ENCODE peak calls at places on chromosomes 7 and 10, in ten cellular contexts. A is MCF 10A, C is dorsolateral prefrontal cortex, J is Calu3, L is breast epithelium, H is natural killer cell, T is cardiac fibroblast, M is adrenal gland, O is AG09309, V is AG09319. K is an unnamed sample.

GRCh38 chr7:116400526-116400925 is 99.0 kb upstream of the CAV2 start:
- DNase-seq in A (no peak), O (no peak), J (no peak), L (no peak), T (no peak), V (no peak), M (no peak), H (no peak), C (no peak), K (no peak)

GRCh38 chr7:47350425-47350824 is 231.5 kb downstream of the TNS3 start:
- DNase-seq in V (no peak), A (no peak), M (no peak), L (no peak), T (no peak), C (no peak), H (no peak), O (no peak), J (no peak), K (no peak)

GRCh38 chr10:92238586-92239098 is 52.2 kb downstream of the CPEB3 start:
- DNase-seq in A (peak; percentile 92), T (peak; percentile 86), C (peak; percentile 34), H (no peak), V (no peak), J (peak; percentile 7), L (peak; percentile 62), O (peak; percentile 62), M (peak; percentile 46), K (no peak)

GRCh38 chr10:98608417-98608816 is 161.7 kb upstream of the HPS1 start:
- DNase-seq in V (no peak), T (no peak), J (no peak), L (no peak), C (no peak), O (no peak), A (no peak), H (no peak), M (peak; percentile 25), K (no peak)

GRCh38 chr10:69801094-69801433 is 642 bp upstream of the COL13A1 start:
- DNase-seq in M (no peak), A (peak; percentile 73), O (no peak), V (no peak), H (peak; percentile 57), J (peak; percentile 86), L (peak; percentile 26), C (no peak), T (peak; percentile 60), K (peak; percentile 65)

GRCh38 chr7:156031679-156032478 is 219.6 kb upstream of the SHH start:
- DNase-seq in A (no peak), J (no peak), V (no peak), L (no peak), H (no peak), T (no peak), O (no peak), M (no peak), C (no peak), K (no peak)

GRCh38 chr7:1124816-1125602 is 35.0 kb downstream of the ZFAND2A start:
- DNase-seq in L (no peak), M (no peak), V (no peak), H (no peak), A (no peak), T (peak; percentile 41), J (no peak), C (peak; percentile 52), O (no peak), K (no peak)

GRCh38 chr7:28958235-28958945 is at the start of gene TRIL:
- DNase-seq in C (peak; percentile 74), A (no peak), M (peak; percentile 56), J (no peak), L (peak; percentile 77), T (peak; percentile 45), O (no peak), V (peak; percentile 35), H (no peak), K (peak; percentile 30)

GRCh38 chr7:20323587-20323986 is 7.1 kb upstream of the ITGB8 start:
- DNase-seq in V (no peak), M (no peak), L (no peak), O (no peak), A (no peak), T (no peak), J (no peak), H (no peak), C (no peak), K (no peak)

GRCh38 chr10:79454259-79454658 is 8.8 kb upstream of the ZCCHC24 start:
- DNase-seq in M (no peak), C (no peak), V (peak; percentile 75), O (peak; percentile 84), H (no peak), J (no peak), L (no peak), T (peak; percentile 91), A (peak; percentile 96), K (no peak)

GRCh38 chr10:16518822-16519221 is 2.9 kb downstream of the C1QL3 start:
- DNase-seq in T (peak; percentile 33), A (no peak), H (no peak), L (no peak), M (no peak), O (no peak), J (no peak), C (no peak), V (no peak), K (no peak)
- TF ChIP-seq CTCF in T (peak; percentile 39), A (no peak), H (peak; percentile 8), L (no peak), M (no peak), O (no peak), J (no peak), C (peak; percentile 18), V (peak; percentile 21), K (peak; percentile 40)

DNA sequence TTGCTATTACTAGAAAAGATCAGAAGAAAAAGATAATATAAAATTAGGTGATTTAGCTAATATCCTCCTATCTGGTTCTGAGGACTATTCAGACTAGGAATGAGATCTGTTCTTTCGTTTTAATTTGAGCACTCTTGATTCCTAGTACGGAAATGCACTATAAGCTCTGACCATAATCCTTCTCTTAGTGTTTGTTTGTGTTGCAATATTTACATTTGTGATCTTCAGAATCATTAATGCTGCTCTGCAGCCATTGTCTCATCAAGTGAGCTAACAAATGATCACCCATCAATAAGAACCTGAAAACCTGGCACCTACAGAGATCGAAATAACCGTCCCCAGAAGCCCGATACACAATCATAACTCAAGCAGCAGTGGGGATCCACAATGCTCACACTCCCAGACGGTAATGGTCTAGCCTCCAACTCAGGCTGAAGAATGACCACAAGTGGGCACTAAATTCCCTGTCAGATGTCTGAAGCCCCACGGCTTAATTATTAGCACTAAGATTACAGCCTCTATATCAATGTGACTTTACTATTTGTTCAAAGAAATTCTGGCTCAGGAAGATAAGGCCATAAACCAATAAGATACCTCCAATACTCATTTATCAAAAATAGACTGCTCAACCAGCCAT is 156.0 kb upstream of the NFE2L3 start:
- DNase-seq in V (no peak), J (peak; percentile 23), C (no peak), M (no peak), H (no peak), A (no peak), O (no peak), T (no peak), L (no peak), K (no peak)
- TF ChIP-seq CTCF in V (no peak), J (no peak), C (no peak), M (no peak), H (no peak), A (no peak), O (no peak), T (no peak), L (no peak), K (peak; percentile 49)

DNA sequence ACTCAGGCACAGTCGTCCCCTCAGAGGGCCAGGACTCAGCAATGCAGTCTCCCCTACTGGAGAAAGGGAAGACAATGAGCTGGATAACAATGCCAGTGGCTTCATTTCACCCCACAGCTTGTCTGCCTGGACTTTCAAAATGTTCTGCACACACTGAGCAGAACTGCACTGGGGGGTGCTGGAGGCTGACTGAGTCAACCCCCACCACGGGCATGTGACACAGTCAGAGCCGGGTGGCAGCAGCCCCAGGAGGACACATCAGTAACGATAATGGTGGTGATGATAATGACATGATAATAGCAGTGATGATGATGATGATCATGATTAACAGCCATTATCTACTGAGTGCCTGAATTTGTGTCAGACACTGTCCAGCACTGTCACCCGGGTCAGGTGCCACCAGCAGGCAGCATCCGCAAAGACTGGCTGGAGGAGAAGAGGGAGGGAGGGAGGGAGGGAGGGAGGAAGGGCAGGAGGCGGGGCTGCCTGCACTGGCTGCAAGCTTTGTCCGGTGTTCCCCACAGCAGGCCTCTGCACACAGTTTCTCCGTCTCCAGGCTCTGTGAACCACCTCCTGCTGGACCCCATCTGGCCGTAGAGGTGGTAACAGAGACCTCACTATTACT is 67.4 kb downstream of the PLXNA4 start:
- DNase-seq in H (no peak), V (no peak), J (no peak), T (no peak), M (peak; percentile 19), O (no peak), A (no peak), C (no peak), L (no peak), K (no peak)
- TF ChIP-seq CTCF in H (no peak), V (no peak), J (no peak), T (no peak), M (no peak), O (no peak), A (no peak), C (no peak), L (no peak), K (no peak)

DNA sequence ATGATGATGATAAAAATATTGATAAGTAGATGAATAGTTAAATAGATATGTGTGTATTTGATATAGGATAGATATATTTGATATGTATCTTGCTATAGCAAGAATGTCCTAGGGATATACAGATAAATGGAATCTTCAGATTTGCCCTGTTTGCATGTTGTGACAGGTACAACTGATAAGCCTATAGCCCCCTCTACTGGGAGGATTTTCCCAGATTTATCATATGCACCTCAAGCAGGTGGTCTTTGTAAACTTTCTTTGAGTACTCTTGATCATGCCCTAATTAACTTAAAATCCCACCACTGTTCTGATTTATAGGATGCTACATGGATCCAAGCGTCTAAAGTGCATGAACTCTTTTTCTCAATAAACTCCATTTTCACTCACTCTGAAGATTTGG is 1050.7 kb downstream of the SORCS3 start:
- DNase-seq in T (no peak), C (no peak), M (no peak), O (no peak), J (no peak), L (no peak), A (peak; percentile 56), V (no peak), H (no peak), K (no peak)
- TF ChIP-seq CTCF in T (no peak), C (peak; percentile 44), M (no peak), O (peak; percentile 17), J (no peak), L (no peak), A (peak; percentile 38), V (no peak), H (no peak), K (peak; percentile 59)

DNA sequence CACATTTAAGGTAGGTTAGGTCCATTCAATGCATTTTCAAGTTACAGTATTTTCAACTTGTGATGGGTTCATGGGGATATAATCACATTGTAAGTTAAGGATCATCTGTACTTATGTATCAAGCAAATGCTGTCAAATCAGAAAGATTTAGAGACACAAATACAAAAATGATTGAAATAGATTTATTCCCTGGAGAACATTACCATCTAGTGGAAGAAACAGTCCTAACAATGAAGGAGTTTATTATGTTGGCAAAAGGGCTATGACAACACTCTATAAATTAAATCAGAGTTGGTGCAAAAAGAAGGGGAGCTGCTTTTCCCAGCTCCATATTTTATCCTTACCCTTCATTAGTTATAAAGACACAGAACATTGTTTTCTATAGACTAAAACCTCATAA is 69.0 kb downstream of the PRSS58 start:
- DNase-seq in V (no peak), M (no peak), T (peak; percentile 60), H (no peak), O (no peak), A (peak; percentile 27), C (no peak), L (no peak), J (no peak), K (no peak)
- TF ChIP-seq CTCF in V (no peak), M (no peak), T (peak; percentile 18), H (no peak), O (no peak), A (peak; percentile 38), C (peak; percentile 52), L (peak; percentile 29), J (no peak), K (peak; percentile 62)

K was measured in progenitor cell of endocrine pancreas.